ENCODE peak calls at places on chromosomes 13 and 19, in five cellular contexts. Y is colonic mucosa, I is GM23248, K is neural progenitor cell, Q is neuronal stem cell. L is an unnamed sample.

GRCh38 chr13:76293346-76293745 is 592.9 kb downstream of the KCTD12 start:
- DNase-seq in Y (no peak), I (peak), K (no peak), Q (no peak), L (peak)

GRCh38 chr13:20057963-20058362 is 99.4 kb downstream of the ZMYM2 start:
- DNase-seq in Y (no peak), I (peak), K (no peak), Q (no peak), L (no peak)

GRCh38 chr13:91709180-91709579 is 310.8 kb downstream of the GPC5 start:
- DNase-seq in Y (no peak), I (no peak), K (no peak), Q (no peak), L (no peak)

GRCh38 chr13:33204130-33204927 is 81.2 kb downstream of the STARD13 start:
- DNase-seq in Y (no peak), I (peak), K (no peak), Q (no peak), L (peak)

GRCh38 chr13:49247722-49248432 is at the start of gene CDADC1:
- DNase-seq in Y (peak), I (peak), K (peak), Q (peak), L (peak)

GRCh38 chr19:38869160-38869835 is 8.8 kb downstream of the RINL start:
- DNase-seq in Y (peak), I (no peak), K (no peak), Q (no peak), L (no peak)

GRCh38 chr13:111216166-111216960 is 101.3 kb downstream of the ARHGEF7 start:
- DNase-seq in Y (peak), I (peak), K (peak), Q (peak), L (peak)

GRCh38 chr19:3516675-3517207 is 10.6 kb downstream of the FZR1 start:
- DNase-seq in Y (peak), I (no peak), K (no peak), Q (no peak), L (no peak)

GRCh38 chr13:22107549-22107948 is 436.7 kb downstream of the FGF9 start:
- DNase-seq in Y (peak), I (no peak), K (no peak), Q (no peak), L (no peak)

GRCh38 chr19:4369888-4370260 is 26.5 kb downstream of the MPND start:
- DNase-seq in Y (peak), I (no peak), K (peak), Q (no peak), L (no peak)

GRCh38 chr13:19864339-19865309 is 1.2 kb upstream of the ZMYM5 start:
- DNase-seq in Y (peak), I (peak), K (peak), Q (peak), L (peak)

GRCh38 chr13:74115138-74115537 is 19.1 kb downstream of the KLF12 start:
- DNase-seq in Y (no peak), I (peak), K (no peak), Q (no peak), L (peak)

GRCh38 chr19:58460039-58460438 is 6.8 kb upstream of the ZNF324 start:
- DNase-seq in Y (no peak), I (no peak), K (no peak), Q (no peak), L (no peak)

GRCh38 chr19:18468517-18468916 is 30.6 kb upstream of the ISYNA1 start:
- DNase-seq in Y (no peak), I (peak), K (no peak), Q (no peak), L (no peak)

GRCh38 chr19:17719730-17720486 is 628 bp downstream of the MAP1S start:
- DNase-seq in Y (peak), I (peak), K (peak), Q (no peak), L (no peak)

GRCh38 chr13:40101708-40102359 is 446.4 kb downstream of the COG6 start:
- DNase-seq in Y (no peak), I (no peak), K (no peak), Q (no peak), L (no peak)

GRCh38 chr13:40169476-40169875 is 497.0 kb downstream of the FOXO1 start:
- DNase-seq in Y (no peak), I (peak), K (no peak), Q (no peak), L (no peak)

GRCh38 chr13:106423530-106423929 is 111.9 kb downstream of the EFNB2 start:
- DNase-seq in Y (no peak), I (no peak), K (peak), Q (peak), L (no peak)

GRCh38 chr13:111620586-111620985 is 300.1 kb downstream of the TEX29 start:
- DNase-seq in Y (no peak), I (no peak), K (no peak), Q (no peak), L (no peak)

GRCh38 chr19:2648528-2648937 is 54.0 kb downstream of the GNG7 start:
- DNase-seq in Y (peak), I (peak), K (peak), Q (peak), L (peak)

GRCh38 chr13:73223372-73223781 is 164.6 kb downstream of the KLF5 start:
- DNase-seq in Y (no peak), I (no peak), K (no peak), Q (no peak), L (no peak)

GRCh38 chr13:60583911-60584753 is 187.1 kb downstream of the TDRD3 start:
- DNase-seq in Y (no peak), I (peak), K (peak), Q (no peak), L (peak)

GRCh38 chr13:26168835-26169234 is 53.3 kb downstream of the RNF6 start:
- DNase-seq in Y (no peak), I (no peak), K (no peak), Q (no peak), L (no peak)

GRCh38 chr13:26051231-26052135 is at the start of gene SHISA2:
- DNase-seq in Y (peak), I (peak), K (peak), Q (peak), L (peak)

DNA sequence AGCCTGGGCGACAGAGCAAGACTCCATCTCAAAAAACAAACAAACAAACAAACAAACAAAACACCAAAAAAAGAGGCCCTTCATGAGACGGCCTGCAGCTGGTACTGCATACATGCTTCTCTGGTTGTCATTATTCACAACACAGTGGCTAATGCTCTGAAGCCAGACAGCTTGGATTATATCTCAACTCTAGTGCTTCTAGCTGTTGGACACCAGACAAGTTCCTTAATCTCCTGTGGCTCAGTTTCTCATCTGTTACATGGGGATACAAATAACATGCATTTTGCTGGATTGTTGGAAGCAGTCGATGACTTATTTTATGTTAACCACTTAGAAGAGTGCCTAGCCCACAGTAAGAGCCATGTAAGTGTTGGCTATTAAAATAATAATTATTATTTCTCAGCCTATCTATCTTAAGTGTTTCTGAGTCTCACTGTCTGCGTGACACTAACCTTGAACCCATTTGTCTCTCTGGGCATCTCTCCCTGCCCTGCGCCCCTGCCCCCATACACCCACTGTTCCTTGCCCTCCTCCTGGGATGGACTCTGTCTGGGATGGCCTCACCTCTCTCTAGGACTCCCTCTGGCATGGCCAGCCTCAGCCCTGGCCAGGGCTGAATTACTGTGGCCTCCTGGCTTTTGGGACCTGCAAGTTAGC is 3.1 kb upstream of the JUNB start:
- DNase-seq in Y (no peak), I (peak), K (no peak), Q (no peak), L (no peak)
- H3K9ac ChIP-seq in Y (peak), I (peak), K (no peak), Q (peak), L (peak)

GRCh38 chr13:104314321-104314720 is 1248.1 kb upstream of the SLC10A2 start:
- DNase-seq in Y (no peak), I (no peak), K (no peak), Q (no peak), L (no peak)
- H3K9ac ChIP-seq in Y (no peak), I (no peak), K (no peak), Q (no peak), L (no peak)

GRCh38 chr19:947707-948533 is 22.1 kb downstream of the ARID3A start:
- DNase-seq in Y (peak), I (no peak), K (no peak), Q (no peak), L (no peak)
- H3K9ac ChIP-seq in Y (no peak), I (no peak), K (no peak), Q (no peak), L (no peak)

GRCh38 chr19:11528551-11529341 is at the start of gene ECSIT:
- DNase-seq in Y (peak), I (peak), K (peak), Q (peak), L (peak)
- H3K9ac ChIP-seq in Y (peak), I (peak), K (peak), Q (peak), L (peak)

DNA sequence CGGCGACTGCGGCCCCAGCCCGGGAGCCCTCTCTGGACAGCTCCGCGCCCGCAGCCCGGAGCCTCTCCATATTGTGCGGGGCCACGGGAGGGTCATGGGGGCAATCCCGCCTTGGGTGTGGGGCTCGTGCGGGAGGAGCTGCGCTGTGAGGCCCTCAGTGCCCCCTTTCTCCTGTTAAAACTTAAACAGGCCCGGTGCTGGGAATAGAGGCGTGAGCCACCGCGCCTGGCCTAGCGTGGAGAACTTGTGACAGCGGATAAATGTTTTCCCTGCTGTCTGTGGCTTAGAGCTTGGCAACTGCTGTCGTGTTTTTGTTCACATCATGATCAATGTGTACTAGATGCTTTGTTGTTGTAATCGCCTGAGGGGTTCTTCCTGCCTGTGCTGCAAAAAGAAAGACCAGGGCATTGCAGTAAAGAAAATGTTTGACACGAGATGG is 588 bp downstream of the ZNF844 start:
- DNase-seq in Y (peak), I (peak), K (no peak), Q (no peak), L (peak)
- H3K9ac ChIP-seq in Y (peak), I (peak), K (peak), Q (peak), L (peak)

GRCh38 chr19:530133-531008 is 1.2 kb upstream of the CDC34 start:
- DNase-seq in Y (no peak), I (no peak), K (no peak), Q (no peak), L (no peak)
- H3K9ac ChIP-seq in Y (peak), I (peak), K (no peak), Q (peak), L (peak)

GRCh38 chr13:27643334-27644158 is 21.9 kb downstream of the POLR1D start:
- DNase-seq in Y (no peak), I (peak), K (no peak), Q (no peak), L (no peak)
- H3K9ac ChIP-seq in Y (no peak), I (no peak), K (no peak), Q (no peak), L (no peak)

GRCh38 chr19:36685835-36686234 is 1.6 kb upstream of the ZNF567 start:
- DNase-seq in Y (no peak), I (no peak), K (no peak), Q (no peak), L (no peak)
- H3K9ac ChIP-seq in Y (no peak), I (peak), K (no peak), Q (no peak), L (no peak)

GRCh38 chr19:49514151-49514550 is 1.7 kb downstream of the FCGRT start:
- DNase-seq in Y (no peak), I (no peak), K (no peak), Q (no peak), L (no peak)
- H3K9ac ChIP-seq in Y (peak), I (no peak), K (no peak), Q (no peak), L (no peak)